ENCODE peak calls at places on chromosomes 7 and 10, in ten cellular contexts. One of them, this sample, is unnamed.

GRCh38 chr7:44432381-44432977 is 58.0 kb downstream of the NUDCD3 start:
- DNase-seq in spleen: no peak
- DNase-seq in hippocampal formation: no peak
- DNase-seq in CD8-positive, alpha-beta T cell: no peak
- DNase-seq in NCI-H1105: no peak
- DNase-seq in putamen: peak
- DNase-seq in SK-MEL-5: no peak
- DNase-seq in H4: no peak
- DNase-seq in astrocyte: no peak
- DNase-seq in C1 segment of cervical spinal cord: no peak
- DNase-seq in this sample: no peak

GRCh38 chr7:159143780-159144755 is 599 bp downstream of the VIPR2 start:
- DNase-seq in H4: no peak
- DNase-seq in SK-MEL-5: no peak
- DNase-seq in hippocampal formation: no peak
- DNase-seq in C1 segment of cervical spinal cord: no peak
- DNase-seq in astrocyte: no peak
- DNase-seq in CD8-positive, alpha-beta T cell: no peak
- DNase-seq in NCI-H1105: no peak
- DNase-seq in spleen: peak
- DNase-seq in putamen: no peak
- DNase-seq in this sample: no peak

GRCh38 chr7:150897502-150898474 is 45.5 kb downstream of the AOC1 start:
- DNase-seq in SK-MEL-5: no peak
- DNase-seq in C1 segment of cervical spinal cord: no peak
- DNase-seq in spleen: no peak
- DNase-seq in CD8-positive, alpha-beta T cell: no peak
- DNase-seq in astrocyte: no peak
- DNase-seq in putamen: no peak
- DNase-seq in H4: no peak
- DNase-seq in NCI-H1105: no peak
- DNase-seq in hippocampal formation: no peak
- DNase-seq in this sample: no peak

GRCh38 chr7:123622660-123623386 is 21.2 kb downstream of the ASB15 start:
- DNase-seq in C1 segment of cervical spinal cord: no peak
- DNase-seq in putamen: no peak
- DNase-seq in astrocyte: no peak
- DNase-seq in NCI-H1105: peak
- DNase-seq in hippocampal formation: no peak
- DNase-seq in SK-MEL-5: no peak
- DNase-seq in CD8-positive, alpha-beta T cell: no peak
- DNase-seq in spleen: no peak
- DNase-seq in H4: peak
- DNase-seq in this sample: peak

GRCh38 chr10:75552171-75552570 is 120.7 kb downstream of the LRMDA start:
- DNase-seq in H4: no peak
- DNase-seq in hippocampal formation: no peak
- DNase-seq in NCI-H1105: no peak
- DNase-seq in putamen: no peak
- DNase-seq in SK-MEL-5: no peak
- DNase-seq in CD8-positive, alpha-beta T cell: no peak
- DNase-seq in astrocyte: no peak
- DNase-seq in spleen: no peak
- DNase-seq in C1 segment of cervical spinal cord: no peak
- DNase-seq in this sample: no peak

GRCh38 chr7:115009736-115010435 is 88.0 kb downstream of the MDFIC start:
- DNase-seq in C1 segment of cervical spinal cord: no peak
- DNase-seq in spleen: no peak
- DNase-seq in H4: no peak
- DNase-seq in hippocampal formation: no peak
- DNase-seq in SK-MEL-5: no peak
- DNase-seq in astrocyte: peak
- DNase-seq in CD8-positive, alpha-beta T cell: no peak
- DNase-seq in NCI-H1105: no peak
- DNase-seq in putamen: no peak
- DNase-seq in this sample: no peak

GRCh38 chr7:20958474-20958873 is 171.8 kb upstream of the SP8 start:
- DNase-seq in H4: no peak
- DNase-seq in SK-MEL-5: no peak
- DNase-seq in spleen: no peak
- DNase-seq in hippocampal formation: no peak
- DNase-seq in C1 segment of cervical spinal cord: no peak
- DNase-seq in CD8-positive, alpha-beta T cell: no peak
- DNase-seq in putamen: no peak
- DNase-seq in NCI-H1105: no peak
- DNase-seq in astrocyte: no peak
- DNase-seq in this sample: no peak

GRCh38 chr7:140348161-140348849 is 50.0 kb downstream of the SLC37A3 start:
- DNase-seq in hippocampal formation: no peak
- DNase-seq in H4: no peak
- DNase-seq in putamen: no peak
- DNase-seq in astrocyte: peak
- DNase-seq in C1 segment of cervical spinal cord: no peak
- DNase-seq in SK-MEL-5: peak
- DNase-seq in CD8-positive, alpha-beta T cell: no peak
- DNase-seq in spleen: no peak
- DNase-seq in NCI-H1105: no peak
- DNase-seq in this sample: no peak

GRCh38 chr7:27201231-27202017 is 1.5 kb upstream of the HOXA13 start:
- DNase-seq in CD8-positive, alpha-beta T cell: no peak
- DNase-seq in putamen: no peak
- DNase-seq in spleen: peak
- DNase-seq in SK-MEL-5: no peak
- DNase-seq in H4: peak
- DNase-seq in NCI-H1105: no peak
- DNase-seq in C1 segment of cervical spinal cord: no peak
- DNase-seq in astrocyte: no peak
- DNase-seq in hippocampal formation: no peak
- DNase-seq in this sample: no peak

GRCh38 chr7:7738177-7738576 is 19.8 kb upstream of the RPA3 start:
- DNase-seq in spleen: no peak
- DNase-seq in astrocyte: no peak
- DNase-seq in SK-MEL-5: no peak
- DNase-seq in NCI-H1105: no peak
- DNase-seq in H4: no peak
- DNase-seq in hippocampal formation: no peak
- DNase-seq in CD8-positive, alpha-beta T cell: no peak
- DNase-seq in C1 segment of cervical spinal cord: no peak
- DNase-seq in putamen: no peak
- DNase-seq in this sample: no peak

GRCh38 chr7:157293413-157293788 is 43.4 kb upstream of the DNAJB6 start:
- DNase-seq in H4: no peak
- DNase-seq in C1 segment of cervical spinal cord: no peak
- DNase-seq in astrocyte: no peak
- DNase-seq in spleen: no peak
- DNase-seq in putamen: no peak
- DNase-seq in NCI-H1105: no peak
- DNase-seq in hippocampal formation: no peak
- DNase-seq in CD8-positive, alpha-beta T cell: no peak
- DNase-seq in SK-MEL-5: no peak
- DNase-seq in this sample: no peak

GRCh38 chr7:48299580-48300169 is 128.4 kb downstream of the ABCA13 start:
- DNase-seq in H4: peak
- DNase-seq in SK-MEL-5: peak
- DNase-seq in astrocyte: peak
- DNase-seq in hippocampal formation: peak
- DNase-seq in spleen: no peak
- DNase-seq in CD8-positive, alpha-beta T cell: no peak
- DNase-seq in putamen: peak
- DNase-seq in C1 segment of cervical spinal cord: peak
- DNase-seq in NCI-H1105: peak
- DNase-seq in this sample: peak

GRCh38 chr10:88386878-88387773 is 196.0 kb downstream of the RNLS start:
- DNase-seq in spleen: no peak
- DNase-seq in putamen: peak
- DNase-seq in SK-MEL-5: peak
- DNase-seq in NCI-H1105: no peak
- DNase-seq in CD8-positive, alpha-beta T cell: no peak
- DNase-seq in H4: peak
- DNase-seq in astrocyte: peak
- DNase-seq in hippocampal formation: peak
- DNase-seq in C1 segment of cervical spinal cord: peak
- DNase-seq in this sample: peak

This sample was measured in OCI-M1.